ENCODE peak calls at places on chromosomes 6 and 20, in nine cellular contexts. P, A, L, S, J, M, F, I and O are unnamed samples.

GRCh38 chr20:45951925-45952834 is 17.7 kb downstream of the PCIF1 start:
- DNase-seq in P (no peak), A (no peak), L (no peak), S (no peak), J (no peak), M (no peak), F (no peak), I (no peak), O (no peak)

GRCh38 chr20:17558154-17558940 is 11.5 kb upstream of the DSTN start:
- DNase-seq in P (no peak), A (peak; percentile 93), L (no peak), S (peak; percentile 89), J (no peak), M (peak; percentile 95), F (peak; percentile 94), I (peak; percentile 39), O (peak; percentile 67)

GRCh38 chr6:132131777-132132176 is 180.6 kb upstream of the CCN2 start:
- DNase-seq in P (peak; percentile 99), A (peak; percentile 97), L (no peak), S (peak; percentile 98), J (peak; percentile 54), M (peak; percentile 90), F (peak; percentile 98), I (peak; percentile 11), O (peak; percentile 65)

GRCh38 chr6:7545509-7546369 is 4.3 kb downstream of the DSP start:
- DNase-seq in P (no peak), A (peak; percentile 72), L (no peak), S (no peak), J (no peak), M (no peak), F (peak; percentile 35), I (no peak), O (no peak)

GRCh38 chr6:169112483-169113320 is 140.9 kb downstream of the THBS2 start:
- DNase-seq in P (no peak), A (no peak), L (no peak), S (no peak), J (no peak), M (no peak), F (no peak), I (no peak), O (no peak)

GRCh38 chr20:54362283-54362682 is 113.1 kb upstream of the DOK5 start:
- DNase-seq in P (no peak), A (peak; percentile 68), L (no peak), S (no peak), J (no peak), M (no peak), F (no peak), I (no peak), O (no peak)

GRCh38 chr6:30849903-30850651 is 34.2 kb upstream of the DDR1 start:
- DNase-seq in P (no peak), A (peak; percentile 2), L (no peak), S (no peak), J (no peak), M (no peak), F (no peak), I (no peak), O (no peak)

GRCh38 chr6:108312604-108313003 is 17.8 kb downstream of the AFG1L start:
- DNase-seq in P (no peak), A (no peak), L (no peak), S (no peak), J (no peak), M (no peak), F (no peak), I (no peak), O (no peak)

GRCh38 chr6:52415917-52416628 is 4.1 kb upstream of the EFHC1 start:
- DNase-seq in P (no peak), A (no peak), L (no peak), S (no peak), J (no peak), M (no peak), F (peak; percentile 73), I (no peak), O (no peak)

GRCh38 chr6:132060591-132060990 is 109.4 kb upstream of the CCN2 start:
- DNase-seq in P (peak; percentile 85), A (no peak), L (no peak), S (peak; percentile 50), J (no peak), M (peak; percentile 82), F (peak; percentile 87), I (no peak), O (no peak)

GRCh38 chr6:150008588-150008987 is 16.7 kb downstream of the RAET1L start:
- DNase-seq in P (no peak), A (peak; percentile 65), L (peak; percentile 30), S (no peak), J (no peak), M (peak; percentile 66), F (peak; percentile 64), I (no peak), O (no peak)

GRCh38 chr20:4549711-4550259 is 171.9 kb upstream of the PRND start:
- DNase-seq in P (no peak), A (no peak), L (no peak), S (no peak), J (no peak), M (no peak), F (no peak), I (no peak), O (no peak)

GRCh38 chr20:20367681-20368413 is at the start of gene INSM1:
- DNase-seq in P (no peak), A (no peak), L (peak; percentile 53), S (no peak), J (peak; percentile 99), M (no peak), F (no peak), I (no peak), O (no peak)

GRCh38 chr20:50655325-50655880 is 35.9 kb downstream of the RIPOR3 start:
- DNase-seq in P (peak; percentile 85), A (peak; percentile 67), L (peak; percentile 63), S (peak; percentile 94), J (no peak), M (no peak), F (peak; percentile 92), I (peak; percentile 91), O (peak; percentile 86)

GRCh38 chr6:140311146-140311545 is 936.7 kb upstream of the CITED2 start:
- DNase-seq in P (peak; percentile 4), A (no peak), L (no peak), S (no peak), J (no peak), M (no peak), F (peak; percentile 25), I (no peak), O (no peak)

GRCh38 chr20:31515072-31515774 is 981 bp downstream of the HM13 start:
- DNase-seq in P (no peak), A (no peak), L (no peak), S (no peak), J (no peak), M (no peak), F (no peak), I (no peak), O (no peak)

GRCh38 chr6:36180126-36180525 is 16.4 kb upstream of the BRPF3 start:
- DNase-seq in P (no peak), A (no peak), L (no peak), S (no peak), J (no peak), M (no peak), F (no peak), I (no peak), O (no peak)

GRCh38 chr6:90217621-90218496 is 78.8 kb downstream of the BACH2 start:
- DNase-seq in P (no peak), A (peak; percentile 98), L (no peak), S (no peak), J (no peak), M (no peak), F (no peak), I (no peak), O (no peak)

GRCh38 chr20:18322551-18322950 is 34.2 kb downstream of the ZNF133 start:
- DNase-seq in P (no peak), A (no peak), L (no peak), S (no peak), J (no peak), M (no peak), F (no peak), I (no peak), O (no peak)

GRCh38 chr6:35411066-35411465 is 41.1 kb upstream of the FANCE start:
- DNase-seq in P (no peak), A (no peak), L (no peak), S (no peak), J (no peak), M (no peak), F (no peak), I (no peak), O (no peak)

GRCh38 chr6:37812835-37813234 is 6.7 kb upstream of the ZFAND3 start:
- DNase-seq in P (no peak), A (no peak), L (no peak), S (no peak), J (no peak), M (no peak), F (no peak), I (no peak), O (no peak)

GRCh38 chr20:37354210-37355195 is 8.6 kb downstream of the SRC start:
- DNase-seq in P (no peak), A (peak; percentile 37), L (no peak), S (no peak), J (no peak), M (no peak), F (no peak), I (no peak), O (no peak)